ENCODE peak calls at places on chromosomes 4 and X, in seven cellular contexts. W, J, M, E, N, A and B are unnamed samples. For H3K9me3, the result is how much of the 10 kb centered on the place peaks cover.

GRCh38 chr4:73948990-73949706 is 32.7 kb downstream of the PF4 start:
- ATAC-seq in J (no peak), W (no peak), M (no peak), E (no peak), A (no peak), N (no peak), B (no peak)

GRCh38 chr4:167150587-167150986 is 83.7 kb downstream of the SPOCK3 start:
- ATAC-seq in E (no peak), W (no peak), N (no peak), M (no peak), J (no peak), A (no peak), B (no peak)

GRCh38 chr4:144564358-144564757 is 81.6 kb upstream of the HHIP start:
- ATAC-seq in J (no peak), A (no peak), N (no peak), E (no peak), M (no peak), W (no peak), B (no peak)

GRCh38 chr4:156132196-156132595 is 178.5 kb upstream of the CTSO start:
- ATAC-seq in W (no peak), J (no peak), M (no peak), A (no peak), E (no peak), N (no peak), B (no peak)

GRCh38 chr4:7813674-7814073 is 126.0 kb downstream of the AFAP1 start:
- ATAC-seq in M (no peak), A (no peak), J (no peak), W (peak), N (no peak), E (no peak), B (no peak)

GRCh38 chrX:19595036-19595435 is 79.7 kb upstream of the MAP3K15 start:
- ATAC-seq in M (no peak), J (no peak), N (peak), A (no peak), E (no peak), W (no peak), B (peak)

GRCh38 chr4:26779674-26780073 is 81.0 kb upstream of the STIM2 start:
- ATAC-seq in J (no peak), A (no peak), W (no peak), E (no peak), M (peak), N (no peak), B (no peak)

GRCh38 chrX:7996414-7996813 is 69.2 kb upstream of the PNPLA4 start:
- ATAC-seq in W (peak), M (peak), A (peak), N (no peak), J (no peak), E (peak), B (no peak)

GRCh38 chrX:67104982-67105757 is 438.7 kb upstream of the AR start:
- ATAC-seq in W (no peak), E (no peak), A (no peak), J (no peak), M (no peak), N (no peak), B (no peak)

GRCh38 chr4:82381235-82381634 is 7.4 kb upstream of the HNRNPD start:
- ATAC-seq in W (peak), A (no peak), J (no peak), E (peak), M (peak), N (no peak), B (no peak)

GRCh38 chr4:1410491-1411325 is 4.5 kb upstream of the NKX1-1 start:
- ATAC-seq in E (peak), A (peak), N (peak), M (peak), W (peak), J (no peak), B (no peak)
- TF ChIP-seq POLR2AphosphoS5 in E (no peak), A (no peak), N (no peak), M (peak), W (no peak), J (no peak), B (no peak)

GRCh38 chrX:13345037-13345436 is 25.2 kb upstream of the ATXN3L start:
- ATAC-seq in N (no peak), W (no peak), J (no peak), A (peak), M (no peak), E (no peak), B (no peak)

GRCh38 chrX:13340182-13340791 is 20.4 kb upstream of the ATXN3L start:
- ATAC-seq in N (no peak), A (no peak), M (no peak), J (no peak), E (no peak), W (no peak), B (no peak)

GRCh38 chrX:13339607-13340006 is 19.8 kb upstream of the ATXN3L start:
- ATAC-seq in M (no peak), A (no peak), J (no peak), N (no peak), E (no peak), W (no peak), B (no peak)

GRCh38 chrX:13338985-13339384 is 19.1 kb upstream of the ATXN3L start:
- ATAC-seq in M (no peak), W (no peak), A (no peak), J (no peak), N (peak), E (no peak), B (no peak)

GRCh38 chrX:13341491-13342101 is 21.7 kb upstream of the ATXN3L start:
- ATAC-seq in M (no peak), E (peak), N (no peak), A (peak), W (no peak), J (no peak), B (no peak)
- H3K27ac ChIP-seq in M (no peak), E (no peak), N (no peak), A (no peak), W (no peak), J (no peak), B (no peak)

GRCh38 chrX:425056-425455 is 38.3 kb upstream of the PPP2R3B start:
- ATAC-seq in J (no peak), M (no peak), N (no peak), A (no peak), W (no peak), E (no peak), B (no peak)

GRCh38 chrX:431032-431431 is 44.3 kb upstream of the PPP2R3B start:
- ATAC-seq in E (no peak), A (no peak), J (no peak), N (no peak), M (no peak), W (no peak), B (no peak)

GRCh38 chrX:427812-428725 is 41.4 kb upstream of the PPP2R3B start:
- ATAC-seq in A (no peak), E (peak), J (no peak), W (peak), N (peak), M (peak), B (no peak)

GRCh38 chrX:429266-429825 is 42.6 kb upstream of the PPP2R3B start:
- ATAC-seq in J (no peak), E (no peak), N (no peak), M (no peak), W (no peak), A (no peak), B (no peak)

DNA sequence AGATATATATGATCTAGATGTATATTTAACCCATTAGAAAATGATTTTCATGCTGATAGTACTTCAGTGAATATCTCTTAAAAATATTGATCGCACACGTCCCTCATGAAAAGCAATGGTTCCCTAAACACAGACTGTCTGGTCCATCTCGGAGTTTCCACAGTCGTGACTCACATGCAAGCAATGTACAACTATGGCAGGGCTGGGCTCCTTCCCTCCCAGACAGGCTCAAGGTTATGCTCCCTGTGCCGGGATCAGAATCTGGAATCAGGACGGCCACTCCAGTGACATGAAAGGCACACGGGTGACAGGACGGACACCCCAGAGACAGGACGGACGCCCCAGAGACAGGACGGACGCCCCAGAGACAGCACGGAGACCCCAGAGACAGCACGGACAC is 40.2 kb upstream of the PPP2R3B start:
- ATAC-seq in A (no peak), E (no peak), M (no peak), N (no peak), J (no peak), W (no peak), B (no peak)
- H3K9me3 ChIP-seq in A (under half), E (under half), M (under half), N (under half), J (under half), W (under half), B (under half)

GRCh38 chrX:72240976-72241375 is 2.1 kb upstream of the ERCC6L start:
- ATAC-seq in W (no peak), N (no peak), M (no peak), J (no peak), E (no peak), A (no peak), B (no peak)

GRCh38 chrX:72236841-72237240 is 2.0 kb downstream of the ERCC6L start:
- ATAC-seq in N (no peak), J (no peak), M (no peak), A (no peak), W (no peak), E (no peak), B (no peak)

GRCh38 chrX:72243472-72243871 is 4.6 kb upstream of the ERCC6L start:
- ATAC-seq in E (peak), A (no peak), W (no peak), J (no peak), N (no peak), M (no peak), B (no peak)

GRCh38 chrX:72238183-72238582 is 644 bp downstream of the ERCC6L start:
- ATAC-seq in J (no peak), M (peak), W (no peak), A (no peak), E (no peak), N (no peak), B (no peak)

GRCh38 chrX:72238721-72239475 is at the start of gene ERCC6L:
- ATAC-seq in M (peak), N (peak), E (peak), J (peak), W (peak), A (peak), B (peak)
- TF ChIP-seq POLR2AphosphoS5 in M (peak), N (no peak), E (peak), J (peak), W (no peak), A (peak), B (peak)

DNA sequence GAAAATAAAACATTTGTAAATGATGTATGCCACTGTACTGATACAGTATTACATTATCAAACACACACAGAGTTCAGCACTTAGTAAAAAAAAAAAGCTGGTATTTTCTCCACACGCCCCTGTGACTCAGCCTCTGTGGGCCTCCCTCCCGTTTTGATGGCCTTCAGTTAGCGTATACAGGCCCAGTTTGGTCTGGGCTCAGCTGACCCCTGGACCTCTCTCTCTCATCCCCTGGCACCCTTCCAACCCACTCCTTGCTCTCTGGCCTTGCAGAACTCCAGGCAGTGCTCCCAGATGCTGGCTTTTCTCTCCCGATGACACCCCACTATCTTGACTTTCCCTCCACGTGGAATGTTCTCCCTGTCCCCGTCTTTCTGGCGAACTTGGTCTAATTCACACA is 89.0 kb upstream of the LIMCH1 start:
- ATAC-seq in J (no peak), A (no peak), E (no peak), W (peak), N (peak), M (no peak), B (no peak)
- H3K27ac ChIP-seq in J (no peak), A (no peak), E (no peak), W (no peak), N (no peak), M (no peak), B (no peak)

DNA sequence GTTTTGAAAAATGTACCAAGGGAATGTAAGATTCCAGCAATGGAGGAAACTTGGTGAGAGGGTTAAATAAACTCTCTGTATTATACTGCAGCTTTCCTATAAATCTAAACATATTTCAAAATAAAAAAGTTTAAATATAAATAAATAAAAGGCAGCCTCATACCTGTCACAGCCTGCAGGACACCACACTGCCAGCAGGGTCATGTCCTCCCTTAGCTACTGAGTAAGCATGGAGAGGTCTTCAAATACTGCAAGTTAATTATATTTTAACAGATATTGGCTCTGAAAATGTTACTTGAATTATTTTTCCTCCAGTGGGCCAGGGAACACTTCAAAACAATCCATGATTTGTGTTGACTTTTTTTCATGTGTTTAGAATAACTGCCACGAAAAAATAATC is 852.8 kb upstream of the PCDH7 start:
- ATAC-seq in E (no peak), M (peak), W (no peak), N (no peak), J (no peak), A (no peak), B (no peak)
- H3K9me3 ChIP-seq in E (under half), M (under half), W (half or more), N (under half), J (under half), A (under half), B (under half)